ENCODE peak calls at places on chromosome 2, in seven cellular contexts. F, V, K, X, L, A and N are unnamed samples.

GRCh38 chr2:27306657-27307544 is 1.3 kb downstream of the UCN start:
- DNase-seq in F (no peak), V (no peak), K (no peak), X (no peak), L (no peak), A (no peak), N (no peak)

GRCh38 chr2:234670052-234670451 is 173.2 kb upstream of the ARL4C start:
- DNase-seq in F (no peak), V (no peak), K (no peak), X (no peak), L (peak), A (peak), N (peak)

GRCh38 chr2:234146087-234146826 is 95.8 kb downstream of the SPP2 start:
- DNase-seq in F (no peak), V (no peak), K (no peak), X (no peak), L (peak), A (peak), N (no peak)

GRCh38 chr2:71331581-71332412 is at the start of gene ZNF638:
- DNase-seq in F (peak), V (peak), K (peak), X (peak), L (peak), A (peak), N (peak)

GRCh38 chr2:188527110-188527509 is 235.4 kb downstream of the GULP1 start:
- DNase-seq in F (no peak), V (peak), K (no peak), X (no peak), L (no peak), A (peak), N (no peak)

GRCh38 chr2:20135631-20136050 is 84.2 kb upstream of the LAPTM4A start:
- DNase-seq in F (no peak), V (peak), K (peak), X (peak), L (no peak), A (peak), N (no peak)

GRCh38 chr2:207035855-207036254 is 96.5 kb downstream of the CPO start:
- DNase-seq in F (no peak), V (no peak), K (no peak), X (no peak), L (no peak), A (no peak), N (no peak)

GRCh38 chr2:150204449-150204848 is 283.0 kb downstream of the RND3 start:
- DNase-seq in F (no peak), V (peak), K (no peak), X (no peak), L (peak), A (peak), N (no peak)

GRCh38 chr2:151239624-151240023 is 22.0 kb downstream of the RBM43 start:
- DNase-seq in F (no peak), V (no peak), K (no peak), X (no peak), L (no peak), A (no peak), N (no peak)

GRCh38 chr2:15225131-15225530 is 336.0 kb downstream of the NBAS start:
- DNase-seq in F (no peak), V (no peak), K (no peak), X (no peak), L (no peak), A (no peak), N (no peak)

GRCh38 chr2:149143734-149144133 is 105.2 kb downstream of the LYPD6B start:
- DNase-seq in F (no peak), V (no peak), K (no peak), X (no peak), L (no peak), A (peak), N (no peak)

GRCh38 chr2:106839849-106840595 is 45.9 kb downstream of the ST6GAL2 start:
- DNase-seq in F (no peak), V (peak), K (peak), X (no peak), L (no peak), A (no peak), N (no peak)

GRCh38 chr2:61013382-61013781 is 4.1 kb upstream of the PEX13 start:
- DNase-seq in F (no peak), V (no peak), K (no peak), X (no peak), L (no peak), A (no peak), N (no peak)

GRCh38 chr2:118049140-118050128 is 35.6 kb upstream of the CCDC93 start:
- DNase-seq in F (no peak), V (no peak), K (no peak), X (no peak), L (no peak), A (no peak), N (no peak)

GRCh38 chr2:63775191-63775590 is 66.5 kb upstream of the UGP2 start:
- DNase-seq in F (no peak), V (no peak), K (no peak), X (no peak), L (no peak), A (no peak), N (no peak)

GRCh38 chr2:48108455-48108854 is 202.2 kb upstream of the FBXO11 start:
- DNase-seq in F (no peak), V (no peak), K (no peak), X (no peak), L (no peak), A (no peak), N (no peak)

GRCh38 chr2:231680284-231680991 is 27.9 kb upstream of the PTMA start:
- DNase-seq in F (no peak), V (peak), K (peak), X (peak), L (peak), A (no peak), N (no peak)

GRCh38 chr2:158761626-158762025 is 33.5 kb upstream of the DAPL1 start:
- DNase-seq in F (no peak), V (no peak), K (no peak), X (no peak), L (peak), A (no peak), N (no peak)

GRCh38 chr2:137947714-137948336 is 16.4 kb upstream of the HNMT start:
- DNase-seq in F (peak), V (peak), K (peak), X (no peak), L (peak), A (peak), N (no peak)

GRCh38 chr2:215624423-215624829 is 188.6 kb upstream of the FN1 start:
- DNase-seq in F (peak), V (peak), K (no peak), X (no peak), L (peak), A (peak), N (no peak)

GRCh38 chr2:134758632-134759031 is 39.8 kb upstream of the TMEM163 start:
- DNase-seq in F (no peak), V (no peak), K (no peak), X (no peak), L (peak), A (no peak), N (no peak)

GRCh38 chr2:58240938-58241755 is at the start of gene FANCL:
- DNase-seq in F (peak), V (peak), K (peak), X (peak), L (peak), A (peak), N (peak)

GRCh38 chr2:70557171-70557838 is 3.7 kb upstream of the TGFA start:
- DNase-seq in F (no peak), V (peak), K (peak), X (no peak), L (peak), A (no peak), N (no peak)

GRCh38 chr2:170393861-170394498 is 216.0 kb downstream of the MYO3B start:
- DNase-seq in F (no peak), V (no peak), K (no peak), X (no peak), L (no peak), A (no peak), N (no peak)

GRCh38 chr2:212135739-212136138 is 402.9 kb downstream of the ERBB4 start:
- DNase-seq in F (no peak), V (no peak), K (no peak), X (no peak), L (peak), A (peak), N (no peak)

GRCh38 chr2:230660294-230661060 is 52.2 kb upstream of the CAB39 start:
- DNase-seq in F (peak), V (no peak), K (peak), X (no peak), L (no peak), A (no peak), N (no peak)

GRCh38 chr2:74658516-74658915 is 4.5 kb downstream of the SEMA4F start:
- DNase-seq in F (no peak), V (no peak), K (no peak), X (no peak), L (peak), A (peak), N (no peak)

GRCh38 chr2:214587442-214587841 is 176.6 kb downstream of the VWC2L start:
- DNase-seq in F (no peak), V (peak), K (no peak), X (no peak), L (no peak), A (no peak), N (no peak)

GRCh38 chr2:64773461-64774118 is 119.9 kb upstream of the SERTAD2 start:
- DNase-seq in F (no peak), V (no peak), K (peak), X (no peak), L (no peak), A (no peak), N (no peak)

GRCh38 chr2:53202063-53202462 is 565.5 kb upstream of the CHAC2 start:
- DNase-seq in F (no peak), V (peak), K (peak), X (no peak), L (peak), A (peak), N (no peak)

GRCh38 chr2:120476141-120476540 is 130.2 kb downstream of the INHBB start:
- DNase-seq in F (no peak), V (no peak), K (peak), X (no peak), L (peak), A (no peak), N (no peak)

DNA sequence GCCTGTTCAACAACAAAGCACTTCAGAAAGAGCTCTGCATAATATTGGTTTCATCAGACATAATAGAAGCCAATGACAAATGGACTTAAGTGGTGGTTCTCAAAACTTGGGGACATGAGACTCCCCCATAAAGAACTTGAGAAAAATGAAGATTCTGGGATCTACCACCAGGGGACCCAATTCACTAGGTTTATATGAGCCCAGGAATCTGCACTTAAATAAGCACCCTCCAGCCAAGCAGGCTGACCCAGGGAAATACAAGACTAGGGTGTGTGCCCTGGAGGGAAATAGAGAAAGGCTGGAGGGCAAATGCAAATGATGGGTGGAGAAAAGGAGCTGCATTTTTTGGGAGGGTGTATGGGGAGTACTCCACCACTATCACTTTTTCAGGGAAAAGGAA is 52.5 kb downstream of the SATB2 start:
- DNase-seq in F (no peak), V (no peak), K (no peak), X (no peak), L (no peak), A (peak), N (no peak)
- TF ChIP-seq CTCF in F (no peak), V (no peak), K (peak), X (peak), L (no peak), A (peak), N (peak)

DNA sequence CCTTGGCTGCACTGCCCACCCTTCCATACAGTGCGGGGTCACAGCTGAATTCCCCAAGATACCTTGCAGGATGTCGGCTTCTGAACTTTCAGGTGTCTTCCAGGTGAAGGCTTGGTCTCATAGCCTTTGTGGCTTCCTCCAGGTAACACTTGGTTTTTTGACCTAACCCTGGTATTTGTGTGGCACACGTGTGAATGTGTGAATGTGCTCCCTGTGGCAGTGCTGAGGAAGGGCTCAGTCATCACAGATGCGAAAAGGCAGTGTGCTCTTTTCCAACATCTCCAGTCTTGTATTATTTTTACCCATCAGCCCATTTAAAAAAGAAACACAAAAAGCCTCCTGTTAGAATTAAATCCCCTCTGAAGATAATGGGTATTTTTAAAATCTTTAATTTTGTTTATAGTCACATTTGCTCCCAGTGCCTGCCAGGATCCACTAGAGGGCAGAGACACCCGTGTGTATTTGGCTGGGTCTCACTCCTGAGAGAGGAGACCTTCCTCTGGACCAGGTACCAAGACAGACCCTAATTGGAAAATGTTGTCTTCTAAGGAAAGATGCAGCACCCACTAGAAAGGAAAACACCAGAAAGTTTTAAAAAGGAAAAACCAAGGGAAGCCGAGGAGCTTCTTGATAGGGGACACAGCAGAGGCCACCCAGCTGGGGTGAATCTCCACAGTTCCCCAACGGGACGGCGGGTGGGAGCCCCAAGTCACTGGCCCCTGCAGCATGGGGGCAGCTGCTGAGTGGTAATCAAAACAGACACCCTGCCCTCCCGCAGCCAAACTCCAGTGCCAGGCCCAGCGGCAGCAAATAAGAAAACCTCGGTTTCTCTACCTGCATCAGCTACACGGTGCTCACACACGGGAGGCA is 27.7 kb downstream of the FAM110C start:
- DNase-seq in F (no peak), V (no peak), K (peak), X (no peak), L (no peak), A (peak), N (no peak)
- TF ChIP-seq CTCF in F (no peak), V (peak), K (peak), X (peak), L (peak), A (peak), N (peak)

GRCh38 chr2:28339516-28340175 is 53.0 kb upstream of the FOSL2 start:
- DNase-seq in F (no peak), V (no peak), K (no peak), X (no peak), L (no peak), A (peak), N (no peak)

GRCh38 chr2:28342081-28342967 is 50.3 kb upstream of the FOSL2 start:
- DNase-seq in F (peak), V (peak), K (peak), X (no peak), L (peak), A (peak), N (peak)

GRCh38 chr2:28338754-28339325 is 53.8 kb upstream of the FOSL2 start:
- DNase-seq in F (no peak), V (peak), K (no peak), X (no peak), L (peak), A (no peak), N (no peak)

GRCh38 chr2:28341208-28341891 is 51.3 kb upstream of the FOSL2 start:
- DNase-seq in F (no peak), V (no peak), K (no peak), X (no peak), L (no peak), A (no peak), N (no peak)

GRCh38 chr2:28340312-28341202 is 52.1 kb upstream of the FOSL2 start:
- DNase-seq in F (no peak), V (no peak), K (peak), X (no peak), L (no peak), A (no peak), N (no peak)
- TF ChIP-seq CTCF in F (no peak), V (no peak), K (no peak), X (no peak), L (no peak), A (no peak), N (no peak)

DNA sequence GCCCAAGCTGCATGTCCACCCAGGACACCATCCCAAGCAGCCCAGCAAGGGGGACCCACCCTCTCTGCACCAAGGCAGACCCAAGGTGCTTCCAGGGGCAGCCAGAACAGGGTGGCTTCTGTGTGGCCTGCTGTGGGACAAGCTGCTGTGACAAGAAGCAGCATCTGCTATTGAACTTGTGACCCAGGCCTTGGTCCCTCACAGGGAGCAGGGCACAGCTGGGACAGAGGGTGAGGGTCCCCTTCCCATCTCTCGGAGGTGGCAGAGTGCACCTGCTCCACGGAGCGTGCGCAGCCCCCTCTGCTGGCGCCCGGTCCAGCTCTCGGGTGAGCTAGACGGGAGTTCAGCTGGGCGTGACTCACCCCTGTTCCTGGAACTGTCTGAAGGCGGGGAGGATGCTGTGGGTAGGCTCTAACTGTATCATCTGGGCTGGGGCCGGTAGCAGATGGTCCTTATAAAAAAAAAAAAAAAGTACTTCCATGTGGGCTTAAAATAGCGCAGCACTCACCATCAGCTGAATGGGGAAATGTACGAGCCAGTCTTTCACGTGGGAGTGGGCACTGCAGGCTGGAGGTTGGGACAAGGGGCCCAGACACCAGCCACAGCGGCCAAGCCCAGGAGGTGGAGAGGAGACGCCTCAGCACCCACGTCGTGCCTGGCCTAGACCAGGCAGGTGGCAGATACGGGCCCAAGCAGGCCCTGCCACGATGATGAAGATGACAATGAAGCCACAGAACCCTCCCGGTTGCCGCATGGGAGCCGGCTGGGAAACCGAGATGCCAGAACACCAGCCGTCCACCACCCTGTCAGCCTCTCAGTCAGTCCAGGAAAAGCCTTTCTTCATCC is 136.8 kb upstream of the ID2 start:
- DNase-seq in F (no peak), V (peak), K (peak), X (no peak), L (no peak), A (peak), N (no peak)
- TF ChIP-seq CTCF in F (no peak), V (peak), K (no peak), X (peak), L (no peak), A (peak), N (peak)

GRCh38 chr2:133146893-133147292 is 421.4 kb downstream of the NCKAP5 start:
- DNase-seq in F (no peak), V (no peak), K (no peak), X (no peak), L (no peak), A (no peak), N (no peak)
- TF ChIP-seq CTCF in F (no peak), V (peak), K (no peak), X (no peak), L (no peak), A (peak), N (no peak)

DNA sequence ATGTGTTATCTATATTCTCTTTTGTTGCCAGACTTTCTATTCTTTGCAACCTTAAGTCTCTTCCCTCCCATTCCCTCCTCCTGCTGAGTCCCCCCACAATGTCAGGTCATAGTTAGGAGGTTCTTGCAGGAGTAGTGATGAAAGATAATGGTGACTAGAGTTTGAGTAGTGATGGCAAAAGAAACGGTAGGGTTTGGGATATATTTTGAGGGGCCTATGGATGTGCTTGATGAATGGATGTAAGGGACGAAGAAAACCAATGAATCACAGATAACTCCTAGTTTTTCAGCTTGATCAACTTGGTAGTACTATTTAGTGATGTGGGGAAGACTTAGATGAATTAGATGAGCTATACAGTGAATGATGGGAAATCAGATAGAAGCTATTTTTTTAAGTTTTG is 21.0 kb downstream of the EML4 start:
- DNase-seq in F (no peak), V (no peak), K (no peak), X (no peak), L (no peak), A (no peak), N (no peak)
- TF ChIP-seq CTCF in F (no peak), V (no peak), K (no peak), X (no peak), L (no peak), A (no peak), N (no peak)

GRCh38 chr2:210230518-210230917 is 5.3 kb upstream of the ACADL start:
- DNase-seq in F (no peak), V (no peak), K (peak), X (no peak), L (no peak), A (no peak), N (no peak)

GRCh38 chr2:210227689-210228088 is 2.4 kb upstream of the ACADL start:
- DNase-seq in F (no peak), V (no peak), K (no peak), X (no peak), L (no peak), A (no peak), N (no peak)

GRCh38 chr2:210226186-210226585 is 939 bp upstream of the ACADL start:
- DNase-seq in F (no peak), V (no peak), K (peak), X (no peak), L (peak), A (no peak), N (no peak)

GRCh38 chr2:210230984-210231383 is 5.7 kb upstream of the ACADL start:
- DNase-seq in F (no peak), V (no peak), K (no peak), X (no peak), L (no peak), A (no peak), N (no peak)

DNA sequence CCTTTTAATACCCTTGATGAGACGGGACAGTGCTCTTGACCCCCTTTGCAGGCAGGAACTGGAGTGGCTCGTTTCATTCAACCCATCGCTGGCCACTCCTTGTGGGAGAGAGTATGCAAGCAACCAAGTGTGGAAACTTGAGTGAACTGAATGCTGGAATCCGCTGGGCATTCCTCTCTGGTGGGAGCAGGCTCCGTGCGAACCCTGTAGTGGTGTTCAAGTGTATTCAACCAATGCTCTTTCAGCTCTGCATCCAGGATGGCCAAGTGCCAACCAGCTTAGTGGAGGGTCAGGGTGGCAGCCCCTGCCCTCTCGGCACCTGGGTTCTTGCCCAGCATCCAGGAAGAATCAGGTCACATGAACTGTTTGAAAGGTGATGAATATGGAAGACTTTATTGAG is 3.3 kb upstream of the ACADL start:
- DNase-seq in F (no peak), V (no peak), K (no peak), X (no peak), L (no peak), A (no peak), N (no peak)
- TF ChIP-seq CTCF in F (no peak), V (no peak), K (no peak), X (no peak), L (no peak), A (no peak), N (no peak)

GRCh38 chr2:96241227-96241626 is 24.6 kb downstream of the TMEM127 start:
- DNase-seq in F (no peak), V (no peak), K (no peak), X (no peak), L (no peak), A (no peak), N (no peak)
- TF ChIP-seq CTCF in F (no peak), V (no peak), K (no peak), X (no peak), L (no peak), A (no peak), N (no peak)